ENCODE peak calls at places on chromosomes 12 and 14, in nine cellular contexts. K is A549; H is aorta; G is mesenchymal stem cell; Q is brain microvascular endothelial cell; L is CD8-positive, alpha-beta memory T cell; Z is naive thymus-derived CD4-positive, alpha-beta T cell; F is ovary; P is heart left ventricle. E is an unnamed sample.

GRCh38 chr12:80781313-80781712 is 64.6 kb downstream of the MYF5 start:
- DNase-seq in K (no peak), F (no peak), H (no peak), L (no peak), P (no peak), G (no peak), Z (no peak), Q (no peak), E (no peak)

GRCh38 chr12:62632521-62632920 is 165.9 kb downstream of the MON2 start:
- DNase-seq in Z (no peak), G (peak; percentile 25), K (no peak), F (peak; percentile 54), Q (no peak), P (peak; percentile 48), H (peak; percentile 61), L (no peak), E (peak; percentile 71)

GRCh38 chr12:52581481-52581880 is 7.8 kb upstream of the KRT74 start:
- DNase-seq in F (no peak), L (no peak), K (peak; percentile 32), Q (peak; percentile 4), G (peak; percentile 23), H (no peak), Z (no peak), P (no peak), E (no peak)

GRCh38 chr14:85566603-85567002 is 36.7 kb downstream of the FLRT2 start:
- DNase-seq in H (no peak), G (peak; percentile 88), Q (no peak), P (no peak), Z (no peak), F (no peak), K (no peak), L (no peak), E (no peak)

GRCh38 chr12:52050771-52051541 is at the start of gene NR4A1:
- DNase-seq in H (peak; percentile 99), Q (peak; percentile 96), G (peak; percentile 98), P (peak; percentile 99), Z (peak; percentile 100), F (peak; percentile 100), K (peak; percentile 98), L (peak; percentile 99), E (peak; percentile 99)

GRCh38 chr12:63103489-63104131 is 47.4 kb downstream of the AVPR1A start:
- DNase-seq in G (peak; percentile 25), F (no peak), Z (no peak), H (no peak), L (no peak), P (no peak), Q (no peak), K (peak; percentile 25), E (no peak)

GRCh38 chr12:98449601-98450000 is 65.8 kb upstream of the TMPO start:
- DNase-seq in P (no peak), H (no peak), G (no peak), Z (no peak), L (no peak), F (no peak), Q (no peak), K (no peak), E (no peak)

GRCh38 chr12:95956557-95957145 is 13.5 kb downstream of the AMDHD1 start:
- DNase-seq in G (no peak), Q (no peak), F (no peak), H (no peak), Z (no peak), K (no peak), P (no peak), L (no peak), E (no peak)

GRCh38 chr12:78210894-78211302 is 380.2 kb downstream of the NAV3 start:
- DNase-seq in K (peak; percentile 25), Z (no peak), L (no peak), G (peak; percentile 59), F (no peak), Q (peak; percentile 57), H (no peak), P (no peak), E (no peak)

GRCh38 chr12:125470838-125471775 is 405.9 kb downstream of the AACS start:
- DNase-seq in H (no peak), Q (no peak), G (no peak), P (no peak), Z (no peak), L (no peak), F (no peak), K (no peak), E (no peak)

GRCh38 chr12:96710127-96710745 is 196.8 kb upstream of the NEDD1 start:
- DNase-seq in K (peak; percentile 31), H (no peak), G (no peak), P (no peak), Z (no peak), L (no peak), F (no peak), Q (no peak), E (no peak)

GRCh38 chr14:37900582-37900981 is 305.2 kb downstream of the TTC6 start:
- DNase-seq in Q (no peak), F (no peak), K (no peak), H (no peak), L (no peak), P (no peak), G (no peak), Z (no peak), E (no peak)
- H3K4me3 ChIP-seq in Q (no peak overlapping the region), F (no peak overlapping the region), K (no peak overlapping the region), H (no peak overlapping the region), L (no peak overlapping the region), P (no peak overlapping the region), G (no peak overlapping the region), Z (no peak overlapping the region), E (no peak overlapping the region)

GRCh38 chr12:47558625-47559345 is 147.0 kb downstream of the RPAP3 start:
- DNase-seq in F (no peak), Z (no peak), P (no peak), G (no peak), L (no peak), K (no peak), Q (no peak), H (no peak), E (no peak)
- H3K27ac ChIP-seq in F (no peak overlapping the region), Z (no peak overlapping the region), P (no peak overlapping the region), G (no peak overlapping the region), L (no peak overlapping the region), K (no peak overlapping the region), Q (no peak overlapping the region), H (no peak overlapping the region), E (no peak overlapping the region)

DNA sequence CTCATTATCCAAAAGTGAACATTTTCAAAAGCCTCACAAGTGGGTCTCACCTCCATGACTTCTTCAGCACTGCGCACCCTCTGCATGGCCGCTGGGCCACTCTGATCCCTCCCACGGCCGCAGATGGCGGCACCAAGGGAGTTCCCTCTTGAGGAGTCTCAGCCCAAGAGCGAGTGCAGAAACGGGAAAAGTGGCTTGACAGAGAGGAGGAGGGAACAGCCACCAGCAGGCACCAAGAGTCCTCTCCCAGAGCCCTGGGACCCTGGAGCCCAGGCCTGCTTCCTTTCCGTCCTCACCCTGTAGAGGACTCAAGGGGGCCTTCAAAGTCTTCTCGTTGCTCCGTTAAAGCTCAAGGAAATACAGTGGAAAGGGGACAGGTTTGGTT is 230.2 kb upstream of the DIO3 start:
- DNase-seq in P (no peak), F (no peak), Z (no peak), K (no peak), Q (no peak), G (no peak), L (no peak), H (no peak), E (no peak)
- H3K4me3 ChIP-seq in P (no peak overlapping the region), F (no peak overlapping the region), Z (no peak overlapping the region), K (no peak overlapping the region), Q (no peak overlapping the region), G (no peak overlapping the region), L (no peak overlapping the region), H (no peak overlapping the region), E (no peak overlapping the region)

GRCh38 chr12:94601972-94602517 is 48.3 kb downstream of the TMCC3 start:
- DNase-seq in F (no peak), G (no peak), Z (no peak), Q (no peak), P (no peak), K (no peak), L (no peak), H (no peak), E (no peak)
- H3K27ac ChIP-seq in F (no peak overlapping the region), G (no peak overlapping the region), Z (no peak overlapping the region), Q (no peak overlapping the region), P (no peak overlapping the region), K (no peak overlapping the region), L (no peak overlapping the region), H (no peak overlapping the region), E (peak overlapping the region; percentile 65)

GRCh38 chr12:47396902-47397663 is 308.7 kb downstream of the RPAP3 start:
- DNase-seq in H (no peak), Z (no peak), G (no peak), Q (no peak), P (no peak), F (no peak), K (peak; percentile 46), L (no peak), E (no peak)

GRCh38 chr12:47394070-47394469 is 311.8 kb downstream of the RPAP3 start:
- DNase-seq in Z (peak; percentile 40), F (no peak), P (no peak), L (no peak), K (peak; percentile 32), G (no peak), H (no peak), Q (no peak), E (no peak)

GRCh38 chr12:47391566-47391965 is 311.8 kb upstream of the AMIGO2 start:
- DNase-seq in Z (peak; percentile 65), F (no peak), Q (no peak), G (no peak), K (no peak), L (peak; percentile 89), P (no peak), H (no peak), E (no peak)

GRCh38 chr12:47397664-47398281 is 308.1 kb downstream of the RPAP3 start:
- DNase-seq in F (no peak), G (peak; percentile 64), P (no peak), K (peak; percentile 95), Q (peak; percentile 68), Z (peak; percentile 33), L (peak; percentile 69), H (no peak), E (no peak)

DNA sequence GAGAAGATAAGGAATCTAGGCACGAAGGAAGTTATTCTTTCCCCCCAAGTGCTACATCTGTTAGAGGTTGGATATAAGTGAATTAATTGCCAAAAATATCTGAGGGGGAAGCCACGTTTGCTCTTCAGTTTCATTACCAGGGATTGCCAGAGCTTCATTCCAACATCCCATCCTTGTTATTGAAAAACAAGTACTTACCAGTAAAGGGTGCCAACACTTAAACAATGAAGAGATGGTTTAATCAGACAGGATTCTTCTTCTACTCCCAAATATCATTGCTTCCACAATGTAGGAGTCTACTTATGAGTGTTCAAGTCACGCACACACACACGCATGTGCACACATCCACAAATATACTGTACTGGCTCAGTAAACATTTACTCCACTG is 312.4 kb downstream of the RPAP3 start:
- DNase-seq in Q (no peak), F (no peak), H (no peak), P (no peak), Z (no peak), G (no peak), L (no peak), K (peak; percentile 31), E (no peak)
- H3K4me3 ChIP-seq in Q (no peak overlapping the region), F (no peak overlapping the region), H (no peak overlapping the region), P (no peak overlapping the region), Z (no peak overlapping the region), G (no peak overlapping the region), L (no peak overlapping the region), K (no peak overlapping the region), E (peak overlapping the region; percentile 14)

GRCh38 chr12:68971404-68971803 is 38.4 kb upstream of the CPM start:
- DNase-seq in L (no peak), P (no peak), H (no peak), Q (no peak), F (no peak), G (peak; percentile 55), Z (no peak), K (peak; percentile 19), E (no peak)
- H3K27ac ChIP-seq in L (no peak overlapping the region), P (no peak overlapping the region), H (no peak overlapping the region), Q (no peak overlapping the region), F (no peak overlapping the region), G (no peak overlapping the region), Z (no peak overlapping the region), K (peak overlapping the region; percentile 57), E (no peak overlapping the region)

E was measured in psoas muscle.